ENCODE peak calls at places on chromosomes 5 and 9, in eight cellular contexts. One of them, this sample, is unnamed.

GRCh38 chr5:41414598-41414997 is 95.8 kb downstream of the PLCXD3 start:
- DNase-seq in colonic mucosa: no peak
- DNase-seq in fibroblast of pulmonary artery: peak
- DNase-seq in left ventricle myocardium inferior: no peak
- DNase-seq in CD8-positive, alpha-beta T cell: no peak
- DNase-seq in right atrium auricular region: peak
- DNase-seq in choroid plexus epithelial cell: peak
- DNase-seq in mucosa of descending colon: no peak
- DNase-seq in this sample: no peak

GRCh38 chr5:83433891-83434290 is 37.7 kb upstream of the VCAN start:
- DNase-seq in colonic mucosa: no peak
- DNase-seq in fibroblast of pulmonary artery: no peak
- DNase-seq in left ventricle myocardium inferior: no peak
- DNase-seq in CD8-positive, alpha-beta T cell: no peak
- DNase-seq in right atrium auricular region: no peak
- DNase-seq in choroid plexus epithelial cell: no peak
- DNase-seq in mucosa of descending colon: no peak
- DNase-seq in this sample: no peak

GRCh38 chr5:62306494-62307363 is 723 bp downstream of the KIF2A start:
- DNase-seq in colonic mucosa: peak
- DNase-seq in fibroblast of pulmonary artery: peak
- DNase-seq in left ventricle myocardium inferior: peak
- DNase-seq in CD8-positive, alpha-beta T cell: peak
- DNase-seq in right atrium auricular region: peak
- DNase-seq in choroid plexus epithelial cell: peak
- DNase-seq in mucosa of descending colon: peak
- DNase-seq in this sample: peak

GRCh38 chr9:20243866-20244647 is 378.2 kb downstream of the MLLT3 start:
- DNase-seq in colonic mucosa: no peak
- DNase-seq in fibroblast of pulmonary artery: no peak
- DNase-seq in left ventricle myocardium inferior: no peak
- DNase-seq in CD8-positive, alpha-beta T cell: no peak
- DNase-seq in right atrium auricular region: no peak
- DNase-seq in choroid plexus epithelial cell: peak
- DNase-seq in mucosa of descending colon: no peak
- DNase-seq in this sample: no peak

GRCh38 chr5:40410939-40411635 is 268.6 kb upstream of the PTGER4 start:
- DNase-seq in colonic mucosa: no peak
- DNase-seq in fibroblast of pulmonary artery: peak
- DNase-seq in left ventricle myocardium inferior: no peak
- DNase-seq in CD8-positive, alpha-beta T cell: no peak
- DNase-seq in right atrium auricular region: no peak
- DNase-seq in choroid plexus epithelial cell: peak
- DNase-seq in mucosa of descending colon: no peak
- DNase-seq in this sample: no peak

GRCh38 chr5:99034336-99034735 is 105.5 kb upstream of the CHD1 start:
- DNase-seq in colonic mucosa: peak
- DNase-seq in fibroblast of pulmonary artery: peak
- DNase-seq in left ventricle myocardium inferior: no peak
- DNase-seq in CD8-positive, alpha-beta T cell: no peak
- DNase-seq in right atrium auricular region: no peak
- DNase-seq in choroid plexus epithelial cell: peak
- DNase-seq in mucosa of descending colon: peak
- DNase-seq in this sample: no peak

GRCh38 chr5:109865636-109866035 is 175.9 kb downstream of the MAN2A1 start:
- DNase-seq in colonic mucosa: no peak
- DNase-seq in fibroblast of pulmonary artery: peak
- DNase-seq in left ventricle myocardium inferior: no peak
- DNase-seq in CD8-positive, alpha-beta T cell: no peak
- DNase-seq in right atrium auricular region: no peak
- DNase-seq in choroid plexus epithelial cell: peak
- DNase-seq in mucosa of descending colon: no peak
- DNase-seq in this sample: no peak

GRCh38 chr9:107733530-107733907 is 243.9 kb upstream of the KLF4 start:
- DNase-seq in colonic mucosa: no peak
- DNase-seq in fibroblast of pulmonary artery: peak
- DNase-seq in left ventricle myocardium inferior: peak
- DNase-seq in CD8-positive, alpha-beta T cell: no peak
- DNase-seq in right atrium auricular region: peak
- DNase-seq in choroid plexus epithelial cell: no peak
- DNase-seq in mucosa of descending colon: no peak
- DNase-seq in this sample: no peak

GRCh38 chr9:126700903-126701819 is 87.4 kb downstream of the LMX1B start:
- DNase-seq in colonic mucosa: no peak
- DNase-seq in fibroblast of pulmonary artery: no peak
- DNase-seq in left ventricle myocardium inferior: no peak
- DNase-seq in CD8-positive, alpha-beta T cell: no peak
- DNase-seq in right atrium auricular region: no peak
- DNase-seq in choroid plexus epithelial cell: no peak
- DNase-seq in mucosa of descending colon: no peak
- DNase-seq in this sample: no peak

GRCh38 chr5:146203872-146204192 is 427 bp downstream of the RBM27 start:
- DNase-seq in colonic mucosa: no peak
- DNase-seq in fibroblast of pulmonary artery: no peak
- DNase-seq in left ventricle myocardium inferior: no peak
- DNase-seq in CD8-positive, alpha-beta T cell: no peak
- DNase-seq in right atrium auricular region: no peak
- DNase-seq in choroid plexus epithelial cell: no peak
- DNase-seq in mucosa of descending colon: no peak
- DNase-seq in this sample: no peak

GRCh38 chr5:14357861-14358260 is 214.7 kb downstream of the TRIO start:
- DNase-seq in colonic mucosa: no peak
- DNase-seq in fibroblast of pulmonary artery: no peak
- DNase-seq in left ventricle myocardium inferior: no peak
- DNase-seq in CD8-positive, alpha-beta T cell: no peak
- DNase-seq in right atrium auricular region: no peak
- DNase-seq in choroid plexus epithelial cell: no peak
- DNase-seq in mucosa of descending colon: no peak
- DNase-seq in this sample: no peak

GRCh38 chr9:87615547-87616148 is 110.3 kb upstream of the CTSL start:
- DNase-seq in colonic mucosa: no peak
- DNase-seq in fibroblast of pulmonary artery: peak
- DNase-seq in left ventricle myocardium inferior: no peak
- DNase-seq in CD8-positive, alpha-beta T cell: no peak
- DNase-seq in right atrium auricular region: no peak
- DNase-seq in choroid plexus epithelial cell: peak
- DNase-seq in mucosa of descending colon: no peak
- DNase-seq in this sample: no peak

GRCh38 chr9:14170973-14171596 is 142.9 kb downstream of the NFIB start:
- DNase-seq in colonic mucosa: no peak
- DNase-seq in fibroblast of pulmonary artery: peak
- DNase-seq in left ventricle myocardium inferior: no peak
- DNase-seq in CD8-positive, alpha-beta T cell: no peak
- DNase-seq in right atrium auricular region: no peak
- DNase-seq in choroid plexus epithelial cell: peak
- DNase-seq in mucosa of descending colon: no peak
- DNase-seq in this sample: peak

GRCh38 chr9:88280816-88281382 is 107.3 kb upstream of the SPIN1 start:
- DNase-seq in colonic mucosa: no peak
- DNase-seq in fibroblast of pulmonary artery: peak
- DNase-seq in left ventricle myocardium inferior: no peak
- DNase-seq in CD8-positive, alpha-beta T cell: no peak
- DNase-seq in right atrium auricular region: no peak
- DNase-seq in choroid plexus epithelial cell: no peak
- DNase-seq in mucosa of descending colon: no peak
- DNase-seq in this sample: no peak

GRCh38 chr9:14062449-14063187 is 251.3 kb downstream of the NFIB start:
- DNase-seq in colonic mucosa: no peak
- DNase-seq in fibroblast of pulmonary artery: peak
- DNase-seq in left ventricle myocardium inferior: no peak
- DNase-seq in CD8-positive, alpha-beta T cell: no peak
- DNase-seq in right atrium auricular region: no peak
- DNase-seq in choroid plexus epithelial cell: peak
- DNase-seq in mucosa of descending colon: no peak
- DNase-seq in this sample: no peak

GRCh38 chr5:91150189-91150588 is 232.9 kb downstream of the ARRDC3 start:
- DNase-seq in colonic mucosa: no peak
- DNase-seq in fibroblast of pulmonary artery: no peak
- DNase-seq in left ventricle myocardium inferior: no peak
- DNase-seq in CD8-positive, alpha-beta T cell: no peak
- DNase-seq in right atrium auricular region: no peak
- DNase-seq in choroid plexus epithelial cell: no peak
- DNase-seq in mucosa of descending colon: no peak
- DNase-seq in this sample: no peak

GRCh38 chr5:80092521-80093107 is 57.5 kb downstream of the THBS4 start:
- DNase-seq in colonic mucosa: no peak
- DNase-seq in fibroblast of pulmonary artery: no peak
- DNase-seq in left ventricle myocardium inferior: no peak
- DNase-seq in CD8-positive, alpha-beta T cell: no peak
- DNase-seq in right atrium auricular region: no peak
- DNase-seq in choroid plexus epithelial cell: no peak
- DNase-seq in mucosa of descending colon: no peak
- DNase-seq in this sample: no peak
- H3K4me3 ChIP-seq in colonic mucosa: no peak
- H3K4me3 ChIP-seq in fibroblast of pulmonary artery: no peak
- H3K4me3 ChIP-seq in left ventricle myocardium inferior: no peak
- H3K4me3 ChIP-seq in CD8-positive, alpha-beta T cell: no peak
- H3K4me3 ChIP-seq in right atrium auricular region: no peak
- H3K4me3 ChIP-seq in choroid plexus epithelial cell: no peak
- H3K4me3 ChIP-seq in mucosa of descending colon: no peak
- H3K4me3 ChIP-seq in this sample: no peak

GRCh38 chr5:147390654-147391053 is 119.2 kb downstream of the DPYSL3 start:
- DNase-seq in colonic mucosa: no peak
- DNase-seq in fibroblast of pulmonary artery: no peak
- DNase-seq in left ventricle myocardium inferior: no peak
- DNase-seq in CD8-positive, alpha-beta T cell: no peak
- DNase-seq in right atrium auricular region: no peak
- DNase-seq in choroid plexus epithelial cell: no peak
- DNase-seq in mucosa of descending colon: no peak
- DNase-seq in this sample: no peak

GRCh38 chr5:147391781-147392180 is 118.1 kb downstream of the DPYSL3 start:
- DNase-seq in colonic mucosa: peak
- DNase-seq in fibroblast of pulmonary artery: peak
- DNase-seq in left ventricle myocardium inferior: no peak
- DNase-seq in CD8-positive, alpha-beta T cell: no peak
- DNase-seq in right atrium auricular region: peak
- DNase-seq in choroid plexus epithelial cell: peak
- DNase-seq in mucosa of descending colon: peak
- DNase-seq in this sample: peak

GRCh38 chr5:147384346-147385193 is 125.3 kb downstream of the DPYSL3 start:
- DNase-seq in colonic mucosa: no peak
- DNase-seq in fibroblast of pulmonary artery: no peak
- DNase-seq in left ventricle myocardium inferior: no peak
- DNase-seq in CD8-positive, alpha-beta T cell: no peak
- DNase-seq in right atrium auricular region: no peak
- DNase-seq in choroid plexus epithelial cell: peak
- DNase-seq in mucosa of descending colon: no peak
- DNase-seq in this sample: no peak

GRCh38 chr5:147387109-147387508 is 122.8 kb downstream of the DPYSL3 start:
- DNase-seq in colonic mucosa: no peak
- DNase-seq in fibroblast of pulmonary artery: no peak
- DNase-seq in left ventricle myocardium inferior: no peak
- DNase-seq in CD8-positive, alpha-beta T cell: no peak
- DNase-seq in right atrium auricular region: no peak
- DNase-seq in choroid plexus epithelial cell: no peak
- DNase-seq in mucosa of descending colon: no peak
- DNase-seq in this sample: no peak

DNA sequence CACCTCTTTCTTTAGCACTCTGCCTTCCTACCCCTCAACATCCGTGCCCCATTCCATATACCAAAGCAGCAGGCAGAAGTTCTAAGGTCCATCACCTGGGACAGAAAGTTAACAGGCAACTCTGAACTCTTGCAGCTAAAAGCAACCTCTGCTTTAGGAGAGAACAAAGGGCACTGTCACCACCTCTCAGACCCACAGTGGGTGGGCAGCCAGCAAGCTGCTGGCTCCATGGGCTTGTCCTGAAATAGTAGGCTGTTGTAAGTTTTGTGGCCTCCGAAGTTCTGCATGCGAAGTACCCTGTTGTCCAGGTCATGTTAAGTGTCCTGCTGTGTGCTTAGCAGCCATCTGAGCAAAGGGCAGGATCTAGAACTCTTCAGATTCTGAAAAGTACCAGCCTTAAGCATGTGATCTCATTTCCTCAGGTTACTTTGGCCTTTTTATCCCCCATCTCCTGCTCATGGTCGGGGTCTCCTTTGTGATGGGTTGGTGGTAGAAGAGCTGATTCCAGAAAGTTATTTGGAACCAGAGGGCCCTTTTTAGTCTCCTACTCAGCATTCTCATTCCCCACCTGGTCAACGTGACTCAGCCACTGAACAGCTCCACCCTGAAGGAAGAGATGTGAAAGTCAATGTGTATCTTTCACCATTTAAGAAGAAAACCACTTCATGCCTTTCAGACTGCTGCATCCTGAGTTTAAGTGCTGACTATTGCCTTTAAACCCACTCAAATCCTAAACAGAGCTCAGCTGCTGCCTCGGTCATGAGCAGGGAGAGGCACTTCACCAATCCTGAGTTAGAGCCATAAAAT is 121.5 kb downstream of the DPYSL3 start:
- DNase-seq in colonic mucosa: no peak
- DNase-seq in fibroblast of pulmonary artery: no peak
- DNase-seq in left ventricle myocardium inferior: no peak
- DNase-seq in CD8-positive, alpha-beta T cell: no peak
- DNase-seq in right atrium auricular region: no peak
- DNase-seq in choroid plexus epithelial cell: no peak
- DNase-seq in mucosa of descending colon: no peak
- DNase-seq in this sample: no peak
- TF ChIP-seq CTCF in colonic mucosa: no peak
- TF ChIP-seq CTCF in fibroblast of pulmonary artery: no peak
- TF ChIP-seq CTCF in left ventricle myocardium inferior: no peak
- TF ChIP-seq CTCF in CD8-positive, alpha-beta T cell: no peak
- TF ChIP-seq CTCF in right atrium auricular region: no peak
- TF ChIP-seq CTCF in choroid plexus epithelial cell: no peak
- TF ChIP-seq CTCF in mucosa of descending colon: no peak
- TF ChIP-seq CTCF in this sample: no peak

GRCh38 chr5:75051217-75051751 is 1.1 kb downstream of the GCNT4 start:
- DNase-seq in colonic mucosa: peak
- DNase-seq in fibroblast of pulmonary artery: no peak
- DNase-seq in left ventricle myocardium inferior: no peak
- DNase-seq in CD8-positive, alpha-beta T cell: peak
- DNase-seq in right atrium auricular region: no peak
- DNase-seq in choroid plexus epithelial cell: no peak
- DNase-seq in mucosa of descending colon: peak
- DNase-seq in this sample: peak
- H3K4me3 ChIP-seq in colonic mucosa: peak
- H3K4me3 ChIP-seq in fibroblast of pulmonary artery: no peak
- H3K4me3 ChIP-seq in left ventricle myocardium inferior: peak
- H3K4me3 ChIP-seq in CD8-positive, alpha-beta T cell: peak
- H3K4me3 ChIP-seq in right atrium auricular region: no peak
- H3K4me3 ChIP-seq in choroid plexus epithelial cell: peak
- H3K4me3 ChIP-seq in mucosa of descending colon: no peak
- H3K4me3 ChIP-seq in this sample: no peak

DNA sequence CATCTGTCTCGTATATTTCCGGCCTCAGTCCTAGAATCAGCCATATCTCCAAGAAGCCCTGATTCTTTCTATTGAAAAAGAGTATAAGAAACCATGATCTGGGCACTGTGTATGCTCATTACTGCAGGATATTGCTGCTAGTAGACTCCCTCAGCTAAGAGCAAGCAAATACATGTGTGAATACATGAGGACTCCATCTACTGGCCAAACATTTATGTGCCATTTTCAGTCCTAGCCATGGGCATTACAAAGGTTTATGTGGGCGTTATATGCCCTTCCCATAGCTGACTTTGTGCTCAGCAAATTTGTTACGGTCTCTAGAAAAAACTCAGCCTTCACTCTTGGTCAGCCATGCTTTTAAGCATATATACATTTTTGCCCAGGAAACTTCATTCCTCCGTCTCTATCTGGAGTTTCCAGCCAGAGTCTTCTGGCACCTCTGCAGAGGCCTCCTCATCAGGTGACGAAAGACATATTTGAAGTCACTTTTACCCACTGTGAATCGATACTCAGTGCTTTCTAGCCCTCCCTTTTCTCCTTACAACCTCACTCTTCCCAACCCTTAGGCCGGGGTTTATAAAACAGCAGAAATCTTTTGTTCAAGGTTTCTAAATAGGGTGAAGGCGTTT is 1495.6 kb upstream of the CDH6 start:
- DNase-seq in colonic mucosa: no peak
- DNase-seq in fibroblast of pulmonary artery: no peak
- DNase-seq in left ventricle myocardium inferior: no peak
- DNase-seq in CD8-positive, alpha-beta T cell: no peak
- DNase-seq in right atrium auricular region: no peak
- DNase-seq in choroid plexus epithelial cell: peak
- DNase-seq in mucosa of descending colon: no peak
- DNase-seq in this sample: no peak
- TF ChIP-seq CTCF in colonic mucosa: no peak
- TF ChIP-seq CTCF in fibroblast of pulmonary artery: no peak
- TF ChIP-seq CTCF in left ventricle myocardium inferior: no peak
- TF ChIP-seq CTCF in CD8-positive, alpha-beta T cell: no peak
- TF ChIP-seq CTCF in right atrium auricular region: no peak
- TF ChIP-seq CTCF in choroid plexus epithelial cell: no peak
- TF ChIP-seq CTCF in mucosa of descending colon: no peak
- TF ChIP-seq CTCF in this sample: no peak